ENCODE peak calls at places on chromosome 13, in four cellular contexts. P is neuronal stem cell, B is left ventricle myocardium inferior, A is lung. E is an unnamed sample.
A peak's percentile ranks its signal among the peaks of the same experiment; 100 is the strongest.

GRCh38 chr13:81872581-81872980 is 1531.7 kb upstream of the SPRY2 start:
- DNase-seq in P (peak; percentile 8), B (no peak), A (no peak), E (no peak)

GRCh38 chr13:90402613-90403012 is 944.9 kb upstream of the MIR17HG start:
- DNase-seq in B (no peak), A (no peak), P (no peak), E (no peak)

GRCh38 chr13:43953370-43953769 is 73.7 kb downstream of the LACC1 start:
- DNase-seq in P (no peak), B (no peak), A (no peak), E (no peak)

GRCh38 chr13:35518337-35518736 is 41.8 kb upstream of the MAB21L1 start:
- DNase-seq in B (no peak), A (no peak), P (no peak), E (no peak)

GRCh38 chr13:39047560-39047959 is 9.3 kb downstream of the NHLRC3 start:
- DNase-seq in A (no peak), P (no peak), B (no peak), E (no peak)

GRCh38 chr13:87884874-87885273 is 213.7 kb downstream of the SLITRK5 start:
- DNase-seq in P (peak; percentile 15), A (no peak), B (no peak), E (no peak)

GRCh38 chr13:20332361-20333096 is 100.4 kb upstream of the GJB6 start:
- DNase-seq in B (no peak), P (no peak), A (no peak), E (no peak)

GRCh38 chr13:64371045-64371444 is 2859.1 kb downstream of the PCDH9 start:
- DNase-seq in A (no peak), P (no peak), B (no peak), E (peak; percentile 52)

GRCh38 chr13:50140153-50140552 is 124.9 kb downstream of the KCNRG start:
- DNase-seq in B (no peak), P (no peak), A (no peak), E (no peak)

GRCh38 chr13:29369060-29369743 is 226.3 kb downstream of the SLC7A1 start:
- DNase-seq in A (no peak), P (peak; percentile 50), B (no peak), E (no peak)

GRCh38 chr13:20867408-20867807 is 35.1 kb downstream of the XPO4 start:
- DNase-seq in A (no peak), P (no peak), B (no peak), E (no peak)

GRCh38 chr13:65378943-65379519 is 1851.1 kb downstream of the PCDH9 start:
- DNase-seq in A (no peak), B (no peak), P (no peak), E (no peak)

GRCh38 chr13:33285420-33286124 is at the start of gene STARD13:
- DNase-seq in B (peak; percentile 94), A (peak; percentile 95), P (peak; percentile 78), E (peak; percentile 72)

GRCh38 chr13:93797463-93797862 is 570.9 kb downstream of the GPC6 start:
- DNase-seq in B (no peak), P (no peak), A (no peak), E (no peak)

GRCh38 chr13:21717817-21718216 is 46.9 kb downstream of the FGF9 start:
- DNase-seq in B (no peak), P (no peak), A (peak; percentile 56), E (no peak)

GRCh38 chr13:40064154-40064713 is 408.8 kb downstream of the COG6 start:
- DNase-seq in A (no peak), B (no peak), P (no peak), E (no peak)

GRCh38 chr13:38530492-38530891 is 156.4 kb upstream of the FREM2 start:
- DNase-seq in A (no peak), B (no peak), P (no peak), E (no peak)

DNA sequence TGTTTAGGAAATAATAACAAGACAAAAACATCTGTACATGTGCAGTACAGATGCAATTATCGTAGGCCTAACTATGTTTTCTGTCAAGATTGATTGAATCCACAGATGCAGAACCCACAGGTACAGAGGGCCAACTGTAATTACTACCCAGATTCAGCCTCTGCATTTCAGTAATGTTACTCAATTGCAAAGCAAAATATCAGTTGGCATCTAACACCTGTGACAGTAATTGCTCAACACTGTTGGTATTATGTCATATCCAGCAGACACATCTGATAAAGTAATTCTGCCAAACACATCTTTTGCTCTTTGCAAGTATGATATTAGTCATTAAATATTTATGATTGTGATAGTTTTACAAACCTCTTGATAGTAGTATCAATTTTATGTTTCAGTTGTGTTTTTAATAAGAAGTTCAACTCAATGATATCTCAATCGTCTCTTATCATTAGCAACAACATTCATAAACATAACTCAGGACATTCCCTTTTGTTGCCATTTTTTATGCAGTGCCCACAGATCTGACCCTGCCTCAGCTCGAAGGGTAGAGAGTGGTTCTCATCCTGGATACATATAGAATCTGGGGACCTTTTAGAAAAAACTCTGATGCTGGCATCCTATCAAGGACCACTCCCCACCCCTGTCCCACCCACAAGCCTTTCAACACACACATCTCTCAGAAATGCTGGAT is 104.7 kb downstream of the MYCBP2 start:
- DNase-seq in P (no peak), A (no peak), B (no peak), E (no peak)
- H3K27ac ChIP-seq in P (no peak overlapping the region), A (no peak overlapping the region), B (no peak overlapping the region), E (no peak overlapping the region)

DNA sequence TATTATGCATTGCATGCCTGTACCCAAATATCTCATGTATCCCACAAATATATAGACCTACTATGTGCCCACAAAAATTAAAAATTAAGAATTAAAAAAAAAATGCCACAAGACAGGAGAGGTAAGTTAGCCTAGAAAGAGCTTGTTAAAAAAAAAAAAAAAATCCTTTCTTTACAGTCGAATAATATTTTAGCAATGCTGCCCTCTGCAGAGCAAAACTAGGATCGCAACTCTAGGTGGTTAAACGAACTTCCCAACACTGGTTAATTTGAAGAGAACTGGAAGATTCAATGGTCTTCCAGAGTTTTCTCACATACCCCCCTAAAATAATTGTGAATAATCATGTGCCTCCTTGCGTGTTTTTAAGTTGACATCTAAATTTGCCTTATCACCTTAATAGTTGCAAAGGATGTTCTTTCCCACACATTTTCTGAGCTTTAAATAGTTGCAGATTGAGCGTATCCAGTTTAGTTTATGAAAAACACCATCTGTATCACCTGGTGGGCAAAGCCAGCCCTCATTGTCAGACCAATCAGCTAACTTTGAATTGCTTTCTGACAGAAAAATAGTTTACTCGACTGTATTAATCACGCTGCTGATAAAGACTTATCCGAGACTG is 47.4 kb upstream of the RCBTB2 start:
- DNase-seq in A (peak; percentile 66), P (peak; percentile 52), B (peak; percentile 60), E (no peak)
- H3K27ac ChIP-seq in A (no peak overlapping the region), P (no peak overlapping the region), B (peak overlapping the region; percentile 52), E (no peak overlapping the region)

GRCh38 chr13:110229905-110230563 is 76.9 kb downstream of the COL4A1 start:
- DNase-seq in B (no peak), A (no peak), P (no peak), E (no peak)

GRCh38 chr13:110228936-110229904 is 77.7 kb downstream of the COL4A1 start:
- DNase-seq in B (no peak), A (no peak), P (no peak), E (no peak)

GRCh38 chr13:110226051-110226562 is 80.8 kb downstream of the COL4A1 start:
- DNase-seq in A (no peak), P (no peak), B (no peak), E (no peak)

GRCh38 chr13:110227416-110227815 is 79.5 kb downstream of the COL4A1 start:
- DNase-seq in B (no peak), A (no peak), P (no peak), E (no peak)

GRCh38 chr13:110227864-110228643 is 78.9 kb downstream of the COL4A1 start:
- DNase-seq in A (no peak), B (no peak), P (no peak), E (no peak)
- H3K27ac ChIP-seq in A (peak overlapping the region; percentile 21), B (peak overlapping the region; percentile 58), P (no peak overlapping the region), E (no peak overlapping the region)

GRCh38 chr13:77860621-77861020 is 58.0 kb downstream of the EDNRB start:
- DNase-seq in B (no peak), A (no peak), P (no peak), E (no peak)
- H3K27ac ChIP-seq in B (peak overlapping the region; percentile 69), A (no peak overlapping the region), P (no peak overlapping the region), E (no peak overlapping the region)

DNA sequence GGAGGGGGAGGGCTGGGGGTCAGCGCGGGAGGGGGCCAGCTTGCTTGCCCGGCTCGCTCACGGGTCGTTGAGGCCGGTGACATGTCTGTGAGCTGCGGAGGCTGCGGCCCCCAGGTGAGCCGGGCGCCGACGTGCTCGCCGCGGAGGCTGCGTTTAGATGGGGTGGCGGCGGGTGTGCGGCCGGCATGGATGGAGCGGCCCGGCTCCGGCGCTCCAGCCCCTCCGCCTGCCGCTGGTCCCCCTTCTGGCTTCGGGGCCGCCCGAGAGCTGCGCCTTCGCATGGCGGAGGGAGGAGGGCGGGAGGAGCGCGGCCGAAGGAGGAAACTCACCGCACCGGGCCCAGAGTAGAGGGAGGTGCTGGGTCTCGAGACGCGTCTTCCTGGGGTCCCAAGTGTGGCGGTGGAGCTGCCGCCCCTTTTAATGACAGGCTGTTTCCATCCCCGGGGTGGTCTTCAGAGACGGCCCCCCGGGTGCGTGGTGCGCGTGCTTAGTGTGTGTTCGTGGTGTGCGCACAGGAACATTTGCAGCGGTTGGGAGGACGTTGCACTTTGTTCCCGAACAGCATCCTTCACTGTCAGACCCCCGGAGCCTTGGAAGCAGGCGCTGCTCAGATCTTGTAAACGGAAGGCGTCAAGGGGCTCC is at the start of gene AKAP11:
- DNase-seq in B (peak; percentile 44), P (no peak), A (peak; percentile 30), E (no peak)
- H3K27ac ChIP-seq in B (peak within 1 kb of the TSS; percentile 91), P (peak within 1 kb of the TSS; percentile 89), A (peak within 1 kb of the TSS; percentile 95), E (peak within 1 kb of the TSS; percentile 54)

GRCh38 chr13:113632706-113633484 is 25.1 kb downstream of the ATP4B start:
- DNase-seq in A (no peak), P (no peak), B (peak; percentile 6), E (no peak)

GRCh38 chr13:113629814-113630213 is 28.2 kb downstream of the ATP4B start:
- DNase-seq in B (peak; percentile 11), A (no peak), P (no peak), E (no peak)

GRCh38 chr13:113630296-113630695 is 27.7 kb downstream of the ATP4B start:
- DNase-seq in P (no peak), B (peak; percentile 0), A (no peak), E (no peak)

GRCh38 chr13:113630804-113631203 is 27.2 kb downstream of the ATP4B start:
- DNase-seq in A (no peak), P (no peak), B (peak; percentile 5), E (no peak)

DNA sequence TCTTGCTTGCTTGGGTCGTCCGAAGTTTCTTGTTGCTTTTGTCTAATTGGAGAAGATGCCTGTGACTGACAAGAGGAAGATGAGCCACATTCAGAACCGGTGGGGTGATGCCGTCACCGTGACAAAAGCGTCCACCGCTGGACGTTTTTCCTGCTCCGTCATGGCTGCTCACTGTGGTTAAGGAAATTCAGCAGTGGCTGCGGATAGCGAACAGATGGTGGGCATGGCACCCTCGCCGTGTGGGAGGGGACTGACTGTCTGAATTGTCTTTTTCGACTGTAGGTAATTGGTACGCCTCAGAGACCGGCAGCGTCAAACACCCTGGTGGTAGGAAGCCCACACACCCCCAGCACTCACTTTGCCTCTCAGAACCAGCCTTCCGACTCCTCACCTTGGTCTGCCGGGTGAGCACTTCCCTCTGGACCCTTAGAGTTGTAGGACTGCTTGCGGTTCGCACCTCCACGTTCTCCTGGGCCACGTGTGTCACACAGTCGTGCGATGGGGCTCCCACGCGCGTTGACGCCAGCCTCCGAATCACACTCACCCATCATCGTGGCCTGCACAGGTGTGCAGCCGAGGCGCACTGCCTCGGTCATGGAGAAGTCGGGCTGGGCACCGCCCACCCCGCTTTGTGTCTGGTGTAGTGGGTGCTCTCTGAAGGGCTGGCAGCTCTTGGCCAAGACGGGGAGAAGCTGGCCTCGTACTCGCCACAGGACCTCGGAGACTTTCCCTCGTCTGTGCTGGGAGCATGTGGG is 26.5 kb downstream of the ATP4B start:
- DNase-seq in A (no peak), B (peak; percentile 8), P (no peak), E (no peak)
- H3K27ac ChIP-seq in A (no peak overlapping the region), B (no peak overlapping the region), P (no peak overlapping the region), E (no peak overlapping the region)

E was measured in epithelial cell of prostate.